ENCODE peak calls at places on chromosome X, in six cellular contexts. P is heart right ventricle; Z is body of pancreas; K is HepG2; B is CD8-positive, alpha-beta T cell; G is lung. J is an unnamed sample.

GRCh38 chrX:154981116-154981411 is 41.5 kb downstream of the F8 start:
- ATAC-seq in P (no peak), Z (no peak), K (peak; percentile 50), B (no peak), G (no peak), J (no peak)

GRCh38 chrX:136376713-136377112 is 76.0 kb downstream of the ADGRG4 start:
- ATAC-seq in P (no peak), Z (no peak), K (no peak), B (no peak), G (no peak), J (no peak)

GRCh38 chrX:125203737-125204578 is 115.7 kb upstream of the TEX13C start:
- ATAC-seq in P (peak; percentile 64), Z (peak; percentile 41), K (no peak), B (no peak), G (no peak), J (peak; percentile 59)

GRCh38 chrX:8832582-8833378 is 31.6 kb upstream of the FAM9A start:
- ATAC-seq in P (no peak), Z (no peak), K (no peak), B (no peak), G (no peak), J (no peak)

GRCh38 chrX:47859686-47860085 is 23.0 kb downstream of the ZNF81 start:
- ATAC-seq in P (no peak), Z (no peak), K (no peak), B (no peak), G (no peak), J (no peak)

GRCh38 chrX:49096419-49096818 is 16.7 kb upstream of the WDR45 start:
- ATAC-seq in P (no peak), Z (no peak), K (no peak), B (no peak), G (no peak), J (no peak)

GRCh38 chrX:44973420-44973932 is 100.5 kb downstream of the KDM6A start:
- ATAC-seq in P (no peak), Z (no peak), K (no peak), B (no peak), G (no peak), J (no peak)

GRCh38 chrX:135264210-135264609 is 12.3 kb downstream of the ETDA start:
- ATAC-seq in P (no peak), Z (no peak), K (no peak), B (no peak), G (no peak), J (no peak)

GRCh38 chrX:72526534-72527508 is 45.8 kb downstream of the HDAC8 start:
- ATAC-seq in P (no peak), Z (no peak), K (no peak), B (no peak), G (no peak), J (no peak)

GRCh38 chrX:12894074-12894691 is 12.2 kb upstream of the TLR8 start:
- ATAC-seq in P (no peak), Z (no peak), K (peak; percentile 64), B (peak; percentile 49), G (no peak), J (peak; percentile 48)

GRCh38 chrX:10163031-10163430 is 6.3 kb downstream of the CLCN4 start:
- ATAC-seq in P (no peak), Z (no peak), K (no peak), B (no peak), G (no peak), J (no peak)

GRCh38 chrX:368811-369562 is 17.7 kb downstream of the PPP2R3B start:
- ATAC-seq in P (peak; percentile 40), Z (no peak), K (no peak), B (no peak), G (no peak), J (no peak)

GRCh38 chrX:49072712-49073095 is 1.1 kb downstream of the PRAF2 start:
- ATAC-seq in P (no peak), Z (no peak), K (no peak), B (no peak), G (no peak), J (no peak)

GRCh38 chrX:154735695-154736393 is 15.0 kb downstream of the GAB3 start:
- ATAC-seq in P (peak; percentile 68), Z (peak; percentile 56), K (no peak), B (no peak), G (no peak), J (peak; percentile 78)

GRCh38 chrX:106874075-106874474 is 29.1 kb downstream of the RIPPLY1 start:
- ATAC-seq in P (no peak), Z (no peak), K (no peak), B (no peak), G (no peak), J (no peak)

GRCh38 chrX:151175283-151176062 is 911 bp upstream of the GPR50 start:
- ATAC-seq in P (no peak), Z (no peak), K (no peak), B (no peak), G (no peak), J (no peak)

GRCh38 chrX:130704053-130705038 is 198.7 kb downstream of the ENOX2 start:
- ATAC-seq in P (no peak), Z (peak; percentile 35), K (peak; percentile 98), B (no peak), G (no peak), J (no peak)

GRCh38 chrX:115696939-115697338 is 136.0 kb downstream of the PLS3 start:
- ATAC-seq in P (no peak), Z (no peak), K (no peak), B (no peak), G (no peak), J (no peak)

GRCh38 chrX:38287669-38288068 is 39.6 kb downstream of the RPGR start:
- ATAC-seq in P (no peak), Z (no peak), K (no peak), B (no peak), G (no peak), J (no peak)

GRCh38 chrX:70970482-70970999 is 39.6 kb upstream of the SLC7A3 start:
- ATAC-seq in P (no peak), Z (no peak), K (no peak), B (no peak), G (no peak), J (no peak)
- TF ChIP-seq CTCF in P (peak; percentile 32), Z (peak; percentile 29), K (peak; percentile 28), B (peak; percentile 33), G (no peak), J (peak; percentile 34)

GRCh38 chrX:145630081-145630480 is 187.5 kb upstream of the SLITRK2 start:
- ATAC-seq in P (no peak), Z (no peak), K (no peak), B (no peak), G (no peak), J (no peak)
- H3K27ac ChIP-seq in P (no peak overlapping the region), Z (no peak overlapping the region), K (no peak overlapping the region), B (no peak overlapping the region), G (no peak overlapping the region), J (no peak overlapping the region)

DNA sequence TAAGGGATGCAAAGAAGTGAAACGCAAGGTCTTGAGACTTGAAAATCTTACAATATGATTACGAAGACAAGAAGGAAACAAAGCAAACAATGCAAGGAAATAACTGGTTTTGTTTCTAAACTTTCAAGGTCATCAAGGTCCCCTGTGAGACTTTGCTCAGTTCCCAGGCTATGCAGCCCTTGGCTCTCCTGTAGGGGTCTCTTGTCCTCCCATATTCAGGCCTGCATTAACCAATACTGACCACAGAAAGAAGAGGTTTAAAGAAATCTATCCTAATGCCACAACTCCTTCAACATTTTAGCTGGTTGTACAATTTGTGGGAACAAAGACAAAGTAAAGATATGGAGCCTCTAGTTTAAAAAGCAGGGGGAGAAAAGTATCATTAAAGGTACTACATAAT is 209.2 kb downstream of the LHFPL1 start:
- ATAC-seq in P (no peak), Z (no peak), K (no peak), B (no peak), G (no peak), J (no peak)
- TF ChIP-seq CTCF in P (no peak), Z (no peak), K (no peak), B (no peak), G (no peak), J (no peak)

GRCh38 chrX:40527543-40527942 is 53.2 kb upstream of the ATP6AP2 start:
- ATAC-seq in P (no peak), Z (no peak), K (no peak), B (no peak), G (no peak), J (no peak)

GRCh38 chrX:40526412-40526811 is 54.4 kb upstream of the ATP6AP2 start:
- ATAC-seq in P (no peak), Z (no peak), K (no peak), B (no peak), G (no peak), J (no peak)

GRCh38 chrX:40531056-40531826 is 49.5 kb upstream of the ATP6AP2 start:
- ATAC-seq in P (no peak), Z (peak; percentile 48), K (no peak), B (no peak), G (no peak), J (no peak)

GRCh38 chrX:40530471-40530870 is 50.3 kb upstream of the ATP6AP2 start:
- ATAC-seq in P (no peak), Z (no peak), K (peak; percentile 66), B (no peak), G (no peak), J (no peak)
- H3K27ac ChIP-seq in P (no peak overlapping the region), Z (no peak overlapping the region), K (no peak overlapping the region), B (no peak overlapping the region), G (no peak overlapping the region), J (no peak overlapping the region)

GRCh38 chrX:103417933-103418332 is 41.6 kb downstream of the BEX3 start:
- ATAC-seq in P (no peak), Z (no peak), K (no peak), B (no peak), G (no peak), J (no peak)
- TF ChIP-seq CTCF in P (no peak), Z (no peak), K (no peak), B (no peak), G (no peak), J (no peak)

DNA sequence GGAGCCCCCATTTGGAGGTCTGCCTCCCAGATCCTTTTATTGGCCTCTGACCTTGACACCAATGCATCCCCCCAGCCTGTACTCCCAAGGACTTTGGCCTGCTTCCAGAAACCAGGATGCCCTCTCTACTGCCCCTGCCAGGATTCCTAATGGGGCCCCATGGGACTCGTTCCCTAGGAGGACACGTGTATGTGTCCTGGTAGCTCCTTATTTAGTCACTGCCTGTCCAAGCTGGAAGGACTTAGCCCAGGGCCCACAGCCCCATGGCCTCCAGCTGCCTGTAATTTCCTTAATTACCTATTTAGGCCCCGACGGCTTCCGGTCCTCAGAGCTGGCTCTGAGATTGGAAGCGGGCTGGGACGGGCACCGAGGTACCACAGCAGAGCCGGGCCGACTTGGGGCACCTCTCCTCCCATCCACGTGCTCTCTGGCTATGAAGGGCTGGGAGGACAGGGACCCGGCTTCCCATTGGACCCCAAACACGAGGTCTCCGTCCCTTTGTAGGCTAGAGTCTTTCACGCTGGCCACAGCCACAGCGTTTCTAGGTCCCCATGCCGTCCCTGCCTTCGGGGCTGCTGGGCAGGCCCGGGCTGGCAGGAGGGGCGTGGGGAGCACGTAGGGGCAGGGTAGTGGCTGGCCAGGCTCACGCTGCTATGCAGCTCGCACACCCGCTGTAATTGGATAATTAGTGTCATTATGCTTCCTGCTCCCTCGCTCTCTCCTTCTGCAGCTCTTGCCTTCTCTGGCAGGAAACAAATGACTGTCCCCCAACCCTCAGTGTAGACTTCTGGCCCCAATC is 9.6 kb downstream of the ATP2B3 start:
- ATAC-seq in P (no peak), Z (no peak), K (no peak), B (no peak), G (no peak), J (no peak)
- H3K27ac ChIP-seq in P (no peak overlapping the region), Z (no peak overlapping the region), K (no peak overlapping the region), B (no peak overlapping the region), G (no peak overlapping the region), J (no peak overlapping the region)